ENCODE peak calls at places on chromosomes 2 and 18, in seven cellular contexts. I is breast epithelium, Q is heart left ventricle, B is GM12892, K is sigmoid colon, X is transverse colon, F is thyroid gland. J is an unnamed sample.

GRCh38 chr18:7646174-7646886 is 79.2 kb downstream of the PTPRM start:
- DNase-seq in Q (no peak), I (no peak), K (no peak), B (no peak), X (no peak), F (no peak), J (no peak)

GRCh38 chr2:50620783-50621182 is 411.1 kb downstream of the NRXN1 start:
- DNase-seq in X (no peak), K (no peak), B (no peak), Q (no peak), I (no peak), F (no peak), J (no peak)

GRCh38 chr2:134823832-134824231 is 14.6 kb upstream of the ACMSD start:
- DNase-seq in Q (no peak), I (no peak), K (no peak), F (no peak), B (no peak), X (no peak), J (no peak)

GRCh38 chr2:109333414-109334194 is 204.6 kb downstream of the SH3RF3 start:
- DNase-seq in F (no peak), X (no peak), K (no peak), Q (no peak), B (no peak), I (no peak), J (no peak)

GRCh38 chr2:109437325-109438090 is 176.3 kb downstream of the SEPTIN10 start:
- DNase-seq in B (no peak), X (peak; percentile 15), Q (no peak), I (no peak), K (peak; percentile 35), F (no peak), J (no peak)

GRCh38 chr2:100747551-100747950 is 72.4 kb upstream of the NPAS2 start:
- DNase-seq in I (no peak), X (no peak), Q (no peak), F (no peak), K (no peak), B (no peak), J (no peak)

GRCh38 chr18:34258176-34258575 is 33.5 kb upstream of the NOL4 start:
- DNase-seq in I (no peak), K (no peak), X (no peak), B (no peak), F (no peak), Q (no peak), J (no peak)

GRCh38 chr2:174412256-174412655 is 16.7 kb downstream of the SCRN3 start:
- DNase-seq in X (no peak), Q (no peak), I (no peak), B (no peak), F (no peak), K (no peak), J (no peak)

GRCh38 chr2:9617749-9618148 is 13.0 kb downstream of the YWHAQ start:
- DNase-seq in B (no peak), X (no peak), K (no peak), Q (no peak), F (no peak), I (no peak), J (no peak)

GRCh38 chr2:169159686-169160085 is 90.3 kb downstream of the DHRS9 start:
- DNase-seq in X (no peak), F (no peak), Q (no peak), K (no peak), I (no peak), B (no peak), J (no peak)

GRCh38 chr2:241870081-241870541 is 582 bp downstream of the RTP5 start:
- DNase-seq in B (no peak), K (no peak), X (no peak), I (no peak), Q (peak; percentile 17), F (no peak), J (peak; percentile 85)

GRCh38 chr18:59059140-59059539 is 80.5 kb upstream of the SEC11C start:
- DNase-seq in I (no peak), F (no peak), B (no peak), Q (no peak), K (no peak), X (no peak), J (no peak)

GRCh38 chr2:12858786-12859185 is 142.1 kb downstream of the TRIB2 start:
- DNase-seq in Q (no peak), X (no peak), K (no peak), B (no peak), F (no peak), I (no peak), J (no peak)

GRCh38 chr2:234914371-234915154 is 37.3 kb upstream of the SH3BP4 start:
- DNase-seq in Q (no peak), X (no peak), K (no peak), F (no peak), I (no peak), B (no peak), J (peak; percentile 46)

GRCh38 chr2:101190753-101191516 is 39.8 kb upstream of the TBC1D8 start:
- DNase-seq in Q (no peak), I (no peak), X (no peak), B (no peak), F (no peak), K (no peak), J (peak; percentile 33)

GRCh38 chr2:190979906-190980629 is 33.9 kb downstream of the STAT1 start:
- DNase-seq in F (peak; percentile 89), K (peak; percentile 76), B (no peak), X (peak; percentile 49), Q (peak; percentile 90), I (peak; percentile 58), J (peak; percentile 91)

GRCh38 chr2:137659616-137660015 is 304.7 kb upstream of the HNMT start:
- DNase-seq in X (peak; percentile 23), B (no peak), F (no peak), Q (no peak), I (no peak), K (no peak), J (peak; percentile 53)

GRCh38 chr2:101985101-101985792 is 6.5 kb upstream of the IL1R2 start:
- DNase-seq in I (no peak), F (peak; percentile 66), B (no peak), X (peak; percentile 69), Q (no peak), K (no peak), J (no peak)

GRCh38 chr2:4973973-4974372 is 718.2 kb upstream of the SOX11 start:
- DNase-seq in X (no peak), K (no peak), B (no peak), I (no peak), Q (no peak), F (no peak), J (no peak)

GRCh38 chr18:58882039-58882438 is 17.4 kb downstream of the ZNF532 start:
- DNase-seq in I (no peak), K (no peak), B (no peak), Q (no peak), X (no peak), F (no peak), J (no peak)

GRCh38 chr2:201275991-201276390 is 15.7 kb downstream of the CASP8 start:
- DNase-seq in F (no peak), B (no peak), X (no peak), K (no peak), I (no peak), Q (no peak), J (no peak)

GRCh38 chr2:63124850-63125249 is 74.2 kb downstream of the OTX1 start:
- DNase-seq in F (no peak), X (no peak), I (no peak), B (no peak), K (no peak), Q (no peak), J (no peak)
- TF ChIP-seq POLR2A in F (no peak), X (no peak), I (no peak), B (no peak), K (no peak), Q (no peak), J (no peak)

GRCh38 chr2:119311831-119312230 is 54.8 kb downstream of the C2orf76 start:
- DNase-seq in I (no peak), K (no peak), X (no peak), Q (no peak), B (no peak), F (no peak), J (no peak)
- TF ChIP-seq POLR2A in I (no peak), K (no peak), X (no peak), Q (no peak), B (no peak), F (no peak), J (no peak)

GRCh38 chr2:37629529-37629928 is 41.9 kb downstream of the CDC42EP3 start:
- DNase-seq in X (no peak), F (no peak), Q (no peak), I (no peak), B (no peak), K (no peak), J (no peak)
- TF ChIP-seq POLR2A in X (no peak), F (no peak), Q (no peak), I (no peak), B (no peak), K (no peak), J (no peak)

GRCh38 chr2:216234106-216234505 is 125.0 kb downstream of the XRCC5 start:
- DNase-seq in X (no peak), Q (no peak), I (no peak), K (no peak), B (no peak), F (no peak), J (no peak)

GRCh38 chr2:216231867-216232266 is 122.7 kb downstream of the XRCC5 start:
- DNase-seq in B (no peak), X (no peak), I (no peak), Q (no peak), F (no peak), K (no peak), J (no peak)

GRCh38 chr2:216235462-216235861 is 126.3 kb downstream of the XRCC5 start:
- DNase-seq in X (no peak), Q (no peak), K (no peak), B (no peak), I (no peak), F (peak; percentile 84), J (no peak)

GRCh38 chr2:216232721-216233120 is 123.6 kb downstream of the XRCC5 start:
- DNase-seq in Q (no peak), B (no peak), F (no peak), K (no peak), I (no peak), X (no peak), J (no peak)

GRCh38 chr2:216233281-216233995 is 124.3 kb downstream of the XRCC5 start:
- DNase-seq in F (no peak), Q (no peak), I (no peak), B (no peak), X (no peak), K (no peak), J (no peak)
- TF ChIP-seq POLR2A in F (no peak), Q (no peak), I (no peak), B (no peak), X (no peak), K (no peak), J (no peak)

GRCh38 chr2:218659258-218659987 is at the start of the genes BCS1L and ZNF142:
- DNase-seq in I (peak; percentile 83), Q (peak; percentile 95), B (peak; percentile 92), X (peak; percentile 95), F (peak; percentile 93), K (peak; percentile 95), J (peak; percentile 92)
- TF ChIP-seq POLR2A in I (no peak), Q (no peak), B (peak; percentile 77), X (peak; percentile 62), F (peak; percentile 61), K (peak; percentile 55), J (peak; percentile 61)

DNA sequence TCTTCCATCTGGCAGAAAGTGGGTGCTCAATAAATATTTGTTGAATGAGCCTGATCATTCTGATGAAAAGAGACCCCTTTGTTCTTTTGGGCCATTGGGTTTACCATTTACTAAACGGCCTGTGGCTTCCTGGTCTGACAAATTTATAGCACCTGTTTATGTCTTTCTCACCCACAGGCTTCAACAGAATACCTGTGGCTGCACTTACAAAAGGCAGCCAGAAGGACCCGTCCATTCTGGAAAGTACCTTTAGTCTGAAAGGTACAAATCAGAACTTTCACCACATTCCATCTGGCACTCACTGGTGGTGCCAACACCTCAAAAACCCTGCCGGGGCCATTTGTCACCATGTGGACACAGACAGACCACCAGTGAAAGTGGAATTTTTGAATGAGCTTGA is 167.5 kb downstream of the ETAA1 start:
- DNase-seq in X (no peak), F (no peak), K (no peak), Q (no peak), I (no peak), B (no peak), J (no peak)
- TF ChIP-seq POLR2A in X (no peak), F (no peak), K (no peak), Q (no peak), I (no peak), B (no peak), J (no peak)

J was measured in upper lobe of left lung.